ENCODE peak calls at places on chromosomes 2 and 18, in four cellular contexts. I, P, E and B are unnamed samples.

GRCh38 chr18:27797484-27797883 is 379.4 kb downstream of the CDH2 start:
- DNase-seq in I (no peak), P (no peak), E (no peak), B (no peak)

GRCh38 chr2:108396845-108397244 is 19.1 kb downstream of the SULT1C4 start:
- DNase-seq in I (no peak), P (no peak), E (no peak), B (no peak)

GRCh38 chr2:196601430-196602306 is 37.8 kb upstream of the CCDC150 start:
- DNase-seq in I (no peak), P (no peak), E (no peak), B (no peak)

GRCh38 chr2:19786408-19787058 is 115.2 kb downstream of the TTC32 start:
- DNase-seq in I (no peak), P (no peak), E (no peak), B (no peak)

GRCh38 chr2:204586444-204587165 is 41.3 kb downstream of the PARD3B start:
- DNase-seq in I (no peak), P (no peak), E (no peak), B (no peak)

GRCh38 chr2:149994057-149994728 is 406.6 kb upstream of the MMADHC start:
- DNase-seq in I (no peak), P (peak; percentile 52), E (no peak), B (no peak)

GRCh38 chr18:73688851-73689659 is 458.6 kb downstream of the FBXO15 start:
- DNase-seq in I (no peak), P (no peak), E (no peak), B (no peak)

GRCh38 chr18:55509631-55510372 is 78.2 kb downstream of the TCF4 start:
- DNase-seq in I (no peak), P (no peak), E (no peak), B (no peak)

GRCh38 chr2:4745596-4745995 is 946.6 kb upstream of the SOX11 start:
- DNase-seq in I (no peak), P (no peak), E (no peak), B (no peak)

GRCh38 chr2:197798187-197798586 is 6.2 kb upstream of the PLCL1 start:
- DNase-seq in I (no peak), P (no peak), E (no peak), B (no peak)

GRCh38 chr2:134491796-134492441 is 226.9 kb downstream of the TMEM163 start:
- DNase-seq in I (no peak), P (no peak), E (no peak), B (no peak)

GRCh38 chr18:10420561-10421352 is 33.7 kb upstream of the APCDD1 start:
- DNase-seq in I (no peak), P (no peak), E (no peak), B (no peak)

GRCh38 chr2:55891671-55892071 is 31.9 kb downstream of the EFEMP1 start:
- DNase-seq in I (no peak), P (no peak), E (no peak), B (no peak)

GRCh38 chr2:118672571-118673158 is 174.8 kb downstream of the EN1 start:
- DNase-seq in I (no peak), P (no peak), E (no peak), B (no peak)

GRCh38 chr2:240212425-240213225 is 72.2 kb upstream of the OTOS start:
- DNase-seq in I (no peak), P (no peak), E (no peak), B (no peak)

GRCh38 chr18:43563780-43564179 is 286.5 kb upstream of the SYT4 start:
- DNase-seq in I (peak; percentile 32), P (no peak), E (no peak), B (no peak)
- TF ChIP-seq CTCF in I (peak; percentile 79), P (peak; percentile 11), E (no peak), B (peak; percentile 74)

GRCh38 chr2:25844089-25844488 is 34.2 kb downstream of the ASXL2 start:
- DNase-seq in I (no peak), P (no peak), E (no peak), B (no peak)
- TF ChIP-seq CTCF in I (no peak), P (no peak), E (no peak), B (no peak)

GRCh38 chr2:159185401-159186130 is 100.9 kb downstream of the WDSUB1 start:
- DNase-seq in I (no peak), P (no peak), E (no peak), B (no peak)
- TF ChIP-seq CTCF in I (peak; percentile 41), P (no peak), E (no peak), B (peak; percentile 30)

GRCh38 chr18:65091737-65092329 is 659.0 kb upstream of the CDH7 start:
- DNase-seq in I (no peak), P (no peak), E (no peak), B (no peak)
- TF ChIP-seq CTCF in I (peak; percentile 70), P (no peak), E (no peak), B (peak; percentile 65)